ENCODE peak calls at places on chromosomes 4 and X, in ten cellular contexts. H, D, U, A, M, X, I, S, Q and P are unnamed samples.
A peak's percentile ranks its signal among the peaks of the same experiment; 100 is the strongest.

GRCh38 chrX:9352683-9353430 is 112.0 kb upstream of the TBL1X start:
- DNase-seq in H (peak; percentile 72), D (peak; percentile 93), U (no peak), A (peak; percentile 13), M (no peak), X (peak; percentile 70), I (no peak), S (no peak), Q (peak; percentile 78), P (no peak)

GRCh38 chr4:53861856-53862610 is 202.4 kb downstream of the CHIC2 start:
- DNase-seq in H (peak; percentile 93), D (no peak), U (peak; percentile 59), A (no peak), M (no peak), X (peak; percentile 52), I (no peak), S (no peak), Q (peak; percentile 97), P (no peak)

GRCh38 chrX:120718969-120719368 is 89.1 kb upstream of the C1GALT1C1 start:
- DNase-seq in H (no peak), D (no peak), U (no peak), A (no peak), M (no peak), X (peak; percentile 6), I (no peak), S (no peak), Q (peak; percentile 19), P (no peak)

GRCh38 chr4:1711055-1711905 is 839 bp downstream of the SLBP start:
- DNase-seq in H (no peak), D (peak; percentile 39), U (no peak), A (no peak), M (peak; percentile 35), X (peak; percentile 61), I (no peak), S (no peak), Q (peak; percentile 83), P (peak; percentile 72)

GRCh38 chr4:184168406-184169019 is 49.2 kb downstream of the ENPP6 start:
- DNase-seq in H (peak; percentile 52), D (peak; percentile 69), U (peak; percentile 13), A (peak; percentile 65), M (peak; percentile 69), X (peak; percentile 64), I (peak; percentile 67), S (peak; percentile 32), Q (peak; percentile 77), P (peak; percentile 76)

GRCh38 chrX:43958529-43958928 is 14.7 kb downstream of the NDP start:
- DNase-seq in H (peak; percentile 84), D (peak; percentile 76), U (peak; percentile 35), A (peak; percentile 5), M (peak; percentile 89), X (peak; percentile 79), I (peak; percentile 79), S (no peak), Q (peak; percentile 73), P (peak; percentile 87)

GRCh38 chr4:151291485-151291884 is 14.5 kb downstream of the PRSS48 start:
- DNase-seq in H (no peak), D (no peak), U (no peak), A (no peak), M (no peak), X (peak; percentile 53), I (no peak), S (no peak), Q (peak; percentile 48), P (peak; percentile 42)

GRCh38 chr4:8110071-8110986 is 48.3 kb downstream of the ABLIM2 start:
- DNase-seq in H (no peak), D (no peak), U (no peak), A (peak; percentile 33), M (peak; percentile 31), X (peak; percentile 49), I (no peak), S (no peak), Q (peak; percentile 25), P (no peak)

GRCh38 chr4:146243141-146243882 is 29.0 kb downstream of the REELD1 start:
- DNase-seq in H (no peak), D (peak; percentile 76), U (no peak), A (peak; percentile 74), M (no peak), X (peak; percentile 56), I (peak; percentile 76), S (peak; percentile 50), Q (peak; percentile 45), P (peak; percentile 57)